ENCODE peak calls at places on chromosomes 1 and 21, in eight cellular contexts. One of them, this sample, is unnamed.

GRCh38 chr1:2623571-2624337 is 9.1 kb downstream of the MMEL1 start:
- DNase-seq in HCT116: no peak
- DNase-seq in GM23248: no peak
- DNase-seq in IMR-90: no peak
- DNase-seq in MM.1S: no peak
- DNase-seq in neural progenitor cell: no peak
- DNase-seq in SK-N-SH: no peak
- DNase-seq in fibroblast of lung: no peak
- DNase-seq in this sample: no peak

GRCh38 chr21:32712043-32712442 is 15.8 kb downstream of the SYNJ1 start:
- DNase-seq in SK-N-SH: no peak
- DNase-seq in HCT116: no peak
- DNase-seq in neural progenitor cell: no peak
- DNase-seq in MM.1S: peak; percentile 90
- DNase-seq in IMR-90: no peak
- DNase-seq in GM23248: no peak
- DNase-seq in fibroblast of lung: no peak
- DNase-seq in this sample: no peak

GRCh38 chr1:48853006-48853405 is 76.3 kb upstream of the BEND5 start:
- DNase-seq in GM23248: peak; percentile 96
- DNase-seq in neural progenitor cell: no peak
- DNase-seq in MM.1S: no peak
- DNase-seq in HCT116: no peak
- DNase-seq in IMR-90: peak; percentile 11
- DNase-seq in SK-N-SH: no peak
- DNase-seq in fibroblast of lung: peak; percentile 86
- DNase-seq in this sample: peak; percentile 84

GRCh38 chr1:206094024-206094423 is 23.2 kb downstream of the AVPR1B start:
- DNase-seq in MM.1S: no peak
- DNase-seq in fibroblast of lung: no peak
- DNase-seq in HCT116: no peak
- DNase-seq in SK-N-SH: no peak
- DNase-seq in IMR-90: no peak
- DNase-seq in GM23248: no peak
- DNase-seq in neural progenitor cell: no peak
- DNase-seq in this sample: no peak

GRCh38 chr1:171188388-171189266 is 3.5 kb downstream of the FMO2 start:
- DNase-seq in IMR-90: peak; percentile 65
- DNase-seq in HCT116: peak; percentile 24
- DNase-seq in neural progenitor cell: peak; percentile 59
- DNase-seq in MM.1S: peak; percentile 73
- DNase-seq in GM23248: peak; percentile 74
- DNase-seq in fibroblast of lung: peak; percentile 86
- DNase-seq in SK-N-SH: peak; percentile 47
- DNase-seq in this sample: peak; percentile 16

GRCh38 chr1:109388208-109388711 is 9.5 kb downstream of the SORT1 start:
- DNase-seq in fibroblast of lung: no peak
- DNase-seq in SK-N-SH: no peak
- DNase-seq in IMR-90: no peak
- DNase-seq in HCT116: no peak
- DNase-seq in GM23248: peak; percentile 20
- DNase-seq in neural progenitor cell: no peak
- DNase-seq in MM.1S: no peak
- DNase-seq in this sample: no peak

GRCh38 chr1:89620664-89621063 is 12.3 kb upstream of the LRRC8C start:
- DNase-seq in HCT116: no peak
- DNase-seq in neural progenitor cell: no peak
- DNase-seq in GM23248: no peak
- DNase-seq in fibroblast of lung: no peak
- DNase-seq in MM.1S: peak; percentile 25
- DNase-seq in SK-N-SH: no peak
- DNase-seq in IMR-90: no peak
- DNase-seq in this sample: no peak

GRCh38 chr1:27388337-27389005 is 4.0 kb upstream of the GPR3 start:
- DNase-seq in MM.1S: peak; percentile 66
- DNase-seq in HCT116: peak; percentile 61
- DNase-seq in SK-N-SH: peak; percentile 74
- DNase-seq in GM23248: peak; percentile 39
- DNase-seq in neural progenitor cell: peak; percentile 77
- DNase-seq in fibroblast of lung: no peak
- DNase-seq in IMR-90: no peak
- DNase-seq in this sample: peak; percentile 53

GRCh38 chr1:82564338-82564737 is 763.6 kb downstream of the ADGRL2 start:
- DNase-seq in IMR-90: no peak
- DNase-seq in fibroblast of lung: no peak
- DNase-seq in SK-N-SH: no peak
- DNase-seq in HCT116: no peak
- DNase-seq in MM.1S: no peak
- DNase-seq in neural progenitor cell: no peak
- DNase-seq in GM23248: no peak
- DNase-seq in this sample: no peak

GRCh38 chr1:230819976-230820375 is 48.3 kb downstream of the C1orf198 start:
- DNase-seq in SK-N-SH: no peak
- DNase-seq in MM.1S: no peak
- DNase-seq in neural progenitor cell: no peak
- DNase-seq in HCT116: no peak
- DNase-seq in GM23248: no peak
- DNase-seq in fibroblast of lung: no peak
- DNase-seq in IMR-90: no peak
- DNase-seq in this sample: no peak

GRCh38 chr1:92728687-92729086 is 56.2 kb downstream of the EVI5 start:
- DNase-seq in fibroblast of lung: peak; percentile 66
- DNase-seq in neural progenitor cell: no peak
- DNase-seq in MM.1S: no peak
- DNase-seq in IMR-90: peak; percentile 23
- DNase-seq in SK-N-SH: no peak
- DNase-seq in GM23248: peak; percentile 27
- DNase-seq in HCT116: no peak
- DNase-seq in this sample: peak; percentile 64

GRCh38 chr21:44517175-44517899 is 22.7 kb downstream of the KRTAP10-1 start:
- DNase-seq in HCT116: peak; percentile 98
- DNase-seq in neural progenitor cell: no peak
- DNase-seq in GM23248: peak; percentile 28
- DNase-seq in SK-N-SH: peak; percentile 98
- DNase-seq in IMR-90: peak; percentile 29
- DNase-seq in MM.1S: peak; percentile 74
- DNase-seq in fibroblast of lung: peak; percentile 6
- DNase-seq in this sample: no peak

GRCh38 chr1:62012821-62013220 is 181.8 kb upstream of the L1TD1 start:
- DNase-seq in MM.1S: no peak
- DNase-seq in HCT116: no peak
- DNase-seq in IMR-90: no peak
- DNase-seq in neural progenitor cell: no peak
- DNase-seq in SK-N-SH: no peak
- DNase-seq in fibroblast of lung: peak; percentile 2
- DNase-seq in GM23248: no peak
- DNase-seq in this sample: no peak

GRCh38 chr1:53377438-53377841 is 49.6 kb upstream of the LRP8 start:
- DNase-seq in HCT116: no peak
- DNase-seq in MM.1S: no peak
- DNase-seq in IMR-90: no peak
- DNase-seq in neural progenitor cell: no peak
- DNase-seq in SK-N-SH: no peak
- DNase-seq in fibroblast of lung: no peak
- DNase-seq in GM23248: no peak
- DNase-seq in this sample: no peak

GRCh38 chr1:178389441-178389840 is 107.3 kb downstream of the CLEC20A start:
- DNase-seq in IMR-90: peak; percentile 47
- DNase-seq in neural progenitor cell: no peak
- DNase-seq in fibroblast of lung: peak; percentile 35
- DNase-seq in MM.1S: no peak
- DNase-seq in GM23248: peak; percentile 41
- DNase-seq in HCT116: no peak
- DNase-seq in SK-N-SH: no peak
- DNase-seq in this sample: no peak

GRCh38 chr1:178385662-178386061 is 111.1 kb downstream of the CLEC20A start:
- DNase-seq in HCT116: no peak
- DNase-seq in IMR-90: no peak
- DNase-seq in MM.1S: no peak
- DNase-seq in GM23248: no peak
- DNase-seq in neural progenitor cell: no peak
- DNase-seq in SK-N-SH: no peak
- DNase-seq in fibroblast of lung: no peak
- DNase-seq in this sample: peak; percentile 18

GRCh38 chr1:178393370-178393769 is 103.4 kb downstream of the CLEC20A start:
- DNase-seq in neural progenitor cell: no peak
- DNase-seq in MM.1S: no peak
- DNase-seq in SK-N-SH: no peak
- DNase-seq in IMR-90: no peak
- DNase-seq in fibroblast of lung: no peak
- DNase-seq in HCT116: no peak
- DNase-seq in GM23248: no peak
- DNase-seq in this sample: no peak

DNA sequence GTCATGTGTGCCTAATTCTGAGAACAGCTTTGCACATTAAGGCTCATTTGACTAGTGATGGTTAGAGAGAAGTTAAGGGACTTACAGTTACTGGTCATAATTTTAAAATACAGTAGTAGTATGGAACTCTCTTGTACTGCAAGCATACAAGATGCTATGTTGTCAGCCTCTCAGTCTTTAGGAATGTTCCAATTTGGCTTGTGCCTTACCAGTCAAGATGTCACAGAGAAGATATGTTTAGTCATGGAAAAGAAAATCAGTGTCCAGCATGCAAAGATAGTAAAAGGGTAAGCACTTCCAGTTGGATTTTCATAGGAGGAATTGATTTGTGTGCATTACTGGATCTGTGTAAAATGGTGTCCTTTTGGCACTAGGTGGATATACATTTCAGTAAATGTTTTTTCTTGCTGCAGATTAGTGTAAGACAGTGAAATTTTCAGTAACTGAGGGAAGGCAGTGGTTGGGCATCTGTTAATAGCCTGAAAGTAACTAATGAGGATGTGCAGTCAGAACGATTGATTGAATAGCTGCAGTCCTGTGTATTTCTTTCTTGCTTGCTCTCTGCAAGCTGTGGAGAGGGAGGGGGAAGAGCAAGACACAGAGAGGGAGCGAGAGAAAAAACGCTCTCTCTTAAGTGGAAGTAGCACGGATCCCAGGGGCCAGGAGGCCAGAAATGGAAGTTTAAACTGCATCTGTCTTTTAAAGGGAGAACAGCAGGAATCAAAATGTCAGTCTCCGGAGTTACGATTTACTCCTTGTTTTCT is 108.2 kb downstream of the CLEC20A start:
- DNase-seq in GM23248: peak; percentile 76
- DNase-seq in SK-N-SH: no peak
- DNase-seq in fibroblast of lung: peak; percentile 33
- DNase-seq in neural progenitor cell: peak; percentile 29
- DNase-seq in MM.1S: no peak
- DNase-seq in IMR-90: peak; percentile 70
- DNase-seq in HCT116: no peak
- DNase-seq in this sample: no peak
- H3K4me3 ChIP-seq in GM23248: no peak overlapping the region
- H3K4me3 ChIP-seq in SK-N-SH: no peak overlapping the region
- H3K4me3 ChIP-seq in fibroblast of lung: peak overlapping the region; percentile 16
- H3K4me3 ChIP-seq in neural progenitor cell: no peak overlapping the region
- H3K4me3 ChIP-seq in MM.1S: no peak overlapping the region
- H3K4me3 ChIP-seq in IMR-90: peak overlapping the region; percentile 2
- H3K4me3 ChIP-seq in HCT116: no peak overlapping the region
- H3K4me3 ChIP-seq in this sample: no peak overlapping the region

GRCh38 chr1:68217060-68217554 is 15.2 kb downstream of the WLS start:
- DNase-seq in GM23248: no peak
- DNase-seq in MM.1S: no peak
- DNase-seq in SK-N-SH: no peak
- DNase-seq in neural progenitor cell: peak; percentile 94
- DNase-seq in IMR-90: no peak
- DNase-seq in fibroblast of lung: no peak
- DNase-seq in HCT116: no peak
- DNase-seq in this sample: no peak
- H4K20me1 ChIP-seq in GM23248: no peaks in the 10 kb centered on the region
- H4K20me1 ChIP-seq in MM.1S: no peaks in the 10 kb centered on the region
- H4K20me1 ChIP-seq in SK-N-SH: peaks cover 47% of the 10 kb centered on the region
- H4K20me1 ChIP-seq in neural progenitor cell: peaks cover 9% of the 10 kb centered on the region
- H4K20me1 ChIP-seq in IMR-90: peaks cover 52% of the 10 kb centered on the region
- H4K20me1 ChIP-seq in fibroblast of lung: peaks cover 2% of the 10 kb centered on the region
- H4K20me1 ChIP-seq in HCT116: peaks cover 3% of the 10 kb centered on the region
- H4K20me1 ChIP-seq in this sample: no peaks in the 10 kb centered on the region

DNA sequence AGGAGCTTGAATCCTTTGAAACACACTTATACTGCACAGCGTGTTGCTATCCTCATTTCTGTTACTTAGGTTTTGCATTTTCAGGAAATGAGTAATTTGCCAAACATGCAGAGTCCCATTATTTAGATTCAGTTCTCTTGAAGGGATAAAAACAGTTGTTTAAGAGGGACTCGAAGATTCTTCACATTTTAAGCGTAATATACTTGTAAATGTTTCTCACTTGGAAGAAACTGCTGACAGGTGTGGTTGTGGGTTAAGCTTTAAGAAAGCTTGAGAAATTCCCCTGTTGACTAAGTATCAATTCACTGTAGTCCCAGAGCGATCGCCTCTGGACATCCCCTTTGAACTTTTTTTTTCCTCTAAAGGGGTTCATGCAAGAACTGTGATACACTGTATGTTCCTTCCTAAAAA is 30.6 kb upstream of the RGS1 start:
- DNase-seq in neural progenitor cell: no peak
- DNase-seq in fibroblast of lung: peak; percentile 53
- DNase-seq in GM23248: peak; percentile 64
- DNase-seq in SK-N-SH: no peak
- DNase-seq in IMR-90: peak; percentile 59
- DNase-seq in MM.1S: peak; percentile 94
- DNase-seq in HCT116: no peak
- DNase-seq in this sample: peak; percentile 56
- H3K4me3 ChIP-seq in neural progenitor cell: no peak overlapping the region
- H3K4me3 ChIP-seq in fibroblast of lung: no peak overlapping the region
- H3K4me3 ChIP-seq in GM23248: peak overlapping the region; percentile 54
- H3K4me3 ChIP-seq in SK-N-SH: no peak overlapping the region
- H3K4me3 ChIP-seq in IMR-90: no peak overlapping the region
- H3K4me3 ChIP-seq in MM.1S: peak overlapping the region; percentile 52
- H3K4me3 ChIP-seq in HCT116: no peak overlapping the region
- H3K4me3 ChIP-seq in this sample: no peak overlapping the region

GRCh38 chr1:65177457-65177856 is 29.5 kb downstream of the AK4 start:
- DNase-seq in SK-N-SH: no peak
- DNase-seq in HCT116: peak; percentile 67
- DNase-seq in neural progenitor cell: no peak
- DNase-seq in IMR-90: peak; percentile 68
- DNase-seq in fibroblast of lung: peak; percentile 17
- DNase-seq in GM23248: peak; percentile 61
- DNase-seq in MM.1S: no peak
- DNase-seq in this sample: peak; percentile 93

GRCh38 chr1:65174585-65174984 is 26.6 kb downstream of the AK4 start:
- DNase-seq in HCT116: peak; percentile 70
- DNase-seq in fibroblast of lung: peak; percentile 96
- DNase-seq in neural progenitor cell: no peak
- DNase-seq in IMR-90: peak; percentile 94
- DNase-seq in MM.1S: no peak
- DNase-seq in SK-N-SH: no peak
- DNase-seq in GM23248: peak; percentile 96
- DNase-seq in this sample: peak; percentile 96

GRCh38 chr1:65176071-65176470 is 28.1 kb downstream of the AK4 start:
- DNase-seq in SK-N-SH: no peak
- DNase-seq in HCT116: no peak
- DNase-seq in fibroblast of lung: no peak
- DNase-seq in IMR-90: no peak
- DNase-seq in GM23248: no peak
- DNase-seq in neural progenitor cell: no peak
- DNase-seq in MM.1S: no peak
- DNase-seq in this sample: no peak

GRCh38 chr1:65176571-65176970 is 28.6 kb downstream of the AK4 start:
- DNase-seq in GM23248: no peak
- DNase-seq in IMR-90: no peak
- DNase-seq in HCT116: no peak
- DNase-seq in neural progenitor cell: no peak
- DNase-seq in MM.1S: no peak
- DNase-seq in SK-N-SH: no peak
- DNase-seq in fibroblast of lung: no peak
- DNase-seq in this sample: no peak

GRCh38 chr1:65175171-65176070 is 27.4 kb downstream of the AK4 start:
- DNase-seq in fibroblast of lung: peak; percentile 82
- DNase-seq in IMR-90: peak; percentile 36
- DNase-seq in GM23248: no peak
- DNase-seq in MM.1S: no peak
- DNase-seq in neural progenitor cell: no peak
- DNase-seq in SK-N-SH: no peak
- DNase-seq in HCT116: no peak
- DNase-seq in this sample: no peak
- H4K20me1 ChIP-seq in fibroblast of lung: no peaks in the 10 kb centered on the region
- H4K20me1 ChIP-seq in IMR-90: peaks cover 11% of the 10 kb centered on the region
- H4K20me1 ChIP-seq in GM23248: peaks cover 61% of the 10 kb centered on the region
- H4K20me1 ChIP-seq in MM.1S: no peaks in the 10 kb centered on the region
- H4K20me1 ChIP-seq in neural progenitor cell: no peaks in the 10 kb centered on the region
- H4K20me1 ChIP-seq in SK-N-SH: no peaks in the 10 kb centered on the region
- H4K20me1 ChIP-seq in HCT116: no peaks in the 10 kb centered on the region
- H4K20me1 ChIP-seq in this sample: no peaks in the 10 kb centered on the region

This sample was measured in mammary epithelial cell.